ENCODE peak calls at places on chromosome 21, in five cellular contexts. One of them, this sample, is unnamed.
A peak's percentile ranks its signal among the peaks of the same experiment; 100 is the strongest.

GRCh38 chr21:17823846-17824245 is 4.7 kb upstream of the C21orf91 start:
- DNase-seq in WTC11: no peak
- DNase-seq in fibroblast of villous mesenchyme: no peak
- DNase-seq in fibroblast of pulmonary artery: no peak
- DNase-seq in GM13977: no peak
- DNase-seq in this sample: no peak

GRCh38 chr21:37636152-37636860 is 269.7 kb downstream of the DYRK1A start:
- DNase-seq in fibroblast of pulmonary artery: peak; percentile 76
- DNase-seq in GM13977: no peak
- DNase-seq in WTC11: no peak
- DNase-seq in fibroblast of villous mesenchyme: peak; percentile 61
- DNase-seq in this sample: peak; percentile 83

GRCh38 chr21:32844653-32845443 is 73.3 kb upstream of the PAXBP1 start:
- DNase-seq in fibroblast of pulmonary artery: peak; percentile 58
- DNase-seq in fibroblast of villous mesenchyme: peak; percentile 47
- DNase-seq in WTC11: no peak
- DNase-seq in GM13977: no peak
- DNase-seq in this sample: peak; percentile 50

GRCh38 chr21:28705616-28706015 is 287.1 kb downstream of the LTN1 start:
- DNase-seq in fibroblast of villous mesenchyme: peak; percentile 30
- DNase-seq in GM13977: no peak
- DNase-seq in WTC11: no peak
- DNase-seq in fibroblast of pulmonary artery: peak; percentile 54
- DNase-seq in this sample: peak; percentile 52

GRCh38 chr21:36164427-36164784 is 7.8 kb downstream of the DOP1B start:
- DNase-seq in WTC11: no peak
- DNase-seq in fibroblast of villous mesenchyme: peak; percentile 40
- DNase-seq in fibroblast of pulmonary artery: no peak
- DNase-seq in GM13977: no peak
- DNase-seq in this sample: no peak

GRCh38 chr21:30646904-30647303 is 4.2 kb downstream of the KRTAP20-3 start:
- DNase-seq in WTC11: no peak
- DNase-seq in fibroblast of pulmonary artery: no peak
- DNase-seq in GM13977: no peak
- DNase-seq in fibroblast of villous mesenchyme: no peak
- DNase-seq in this sample: no peak

GRCh38 chr21:42225571-42226155 is 6.7 kb downstream of the ABCG1 start:
- DNase-seq in fibroblast of villous mesenchyme: no peak
- DNase-seq in WTC11: no peak
- DNase-seq in fibroblast of pulmonary artery: no peak
- DNase-seq in GM13977: no peak
- DNase-seq in this sample: no peak

GRCh38 chr21:34222031-34222335 is 141.8 kb upstream of the KCNE2 start:
- DNase-seq in fibroblast of pulmonary artery: no peak
- DNase-seq in GM13977: no peak
- DNase-seq in fibroblast of villous mesenchyme: no peak
- DNase-seq in WTC11: no peak
- DNase-seq in this sample: no peak

GRCh38 chr21:33543505-33544129 is 779 bp downstream of the SON start:
- DNase-seq in fibroblast of pulmonary artery: no peak
- DNase-seq in fibroblast of villous mesenchyme: no peak
- DNase-seq in GM13977: peak; percentile 46
- DNase-seq in WTC11: peak; percentile 78
- DNase-seq in this sample: peak; percentile 38

GRCh38 chr21:36825683-36826082 is 126.8 kb downstream of the SIM2 start:
- DNase-seq in GM13977: no peak
- DNase-seq in fibroblast of villous mesenchyme: no peak
- DNase-seq in fibroblast of pulmonary artery: no peak
- DNase-seq in WTC11: no peak
- DNase-seq in this sample: no peak

GRCh38 chr21:42199488-42200463 is 19.2 kb upstream of the ABCG1 start:
- DNase-seq in GM13977: no peak
- DNase-seq in fibroblast of pulmonary artery: peak; percentile 93
- DNase-seq in WTC11: no peak
- DNase-seq in fibroblast of villous mesenchyme: peak; percentile 81
- DNase-seq in this sample: peak; percentile 9

GRCh38 chr21:36188081-36188681 is 31.6 kb downstream of the DOP1B start:
- DNase-seq in GM13977: no peak
- DNase-seq in fibroblast of villous mesenchyme: no peak
- DNase-seq in fibroblast of pulmonary artery: no peak
- DNase-seq in WTC11: no peak
- DNase-seq in this sample: no peak

GRCh38 chr21:34799092-34799491 is 130.3 kb downstream of the CLIC6 start:
- DNase-seq in fibroblast of villous mesenchyme: no peak
- DNase-seq in GM13977: no peak
- DNase-seq in WTC11: no peak
- DNase-seq in fibroblast of pulmonary artery: no peak
- DNase-seq in this sample: no peak

GRCh38 chr21:37514038-37514665 is 147.6 kb downstream of the DYRK1A start:
- DNase-seq in GM13977: no peak
- DNase-seq in fibroblast of villous mesenchyme: no peak
- DNase-seq in WTC11: no peak
- DNase-seq in fibroblast of pulmonary artery: no peak
- DNase-seq in this sample: no peak

GRCh38 chr21:36676039-36676950 is 22.6 kb upstream of the SIM2 start:
- DNase-seq in fibroblast of villous mesenchyme: no peak
- DNase-seq in GM13977: no peak
- DNase-seq in WTC11: no peak
- DNase-seq in fibroblast of pulmonary artery: no peak
- DNase-seq in this sample: no peak

GRCh38 chr21:15009964-15010363 is 54.8 kb downstream of the NRIP1 start:
- DNase-seq in GM13977: no peak
- DNase-seq in WTC11: no peak
- DNase-seq in fibroblast of villous mesenchyme: peak; percentile 73
- DNase-seq in fibroblast of pulmonary artery: peak; percentile 63
- DNase-seq in this sample: peak; percentile 66

GRCh38 chr21:34807881-34808568 is 139.2 kb downstream of the CLIC6 start:
- DNase-seq in WTC11: no peak
- DNase-seq in GM13977: no peak
- DNase-seq in fibroblast of villous mesenchyme: peak; percentile 98
- DNase-seq in fibroblast of pulmonary artery: peak; percentile 96
- DNase-seq in this sample: peak; percentile 91

GRCh38 chr21:31557421-31557955 is 102.0 kb upstream of the SOD1 start:
- DNase-seq in WTC11: peak; percentile 60
- DNase-seq in fibroblast of villous mesenchyme: no peak
- DNase-seq in fibroblast of pulmonary artery: no peak
- DNase-seq in GM13977: no peak
- DNase-seq in this sample: no peak

GRCh38 chr21:33551664-33552063 is 8.8 kb downstream of the SON start:
- DNase-seq in GM13977: no peak
- DNase-seq in fibroblast of villous mesenchyme: no peak
- DNase-seq in WTC11: no peak
- DNase-seq in fibroblast of pulmonary artery: no peak
- DNase-seq in this sample: no peak

GRCh38 chr21:15688809-15689208 is 41.0 kb upstream of the USP25 start:
- DNase-seq in fibroblast of pulmonary artery: no peak
- DNase-seq in WTC11: no peak
- DNase-seq in fibroblast of villous mesenchyme: peak; percentile 65
- DNase-seq in GM13977: no peak
- DNase-seq in this sample: no peak

DNA sequence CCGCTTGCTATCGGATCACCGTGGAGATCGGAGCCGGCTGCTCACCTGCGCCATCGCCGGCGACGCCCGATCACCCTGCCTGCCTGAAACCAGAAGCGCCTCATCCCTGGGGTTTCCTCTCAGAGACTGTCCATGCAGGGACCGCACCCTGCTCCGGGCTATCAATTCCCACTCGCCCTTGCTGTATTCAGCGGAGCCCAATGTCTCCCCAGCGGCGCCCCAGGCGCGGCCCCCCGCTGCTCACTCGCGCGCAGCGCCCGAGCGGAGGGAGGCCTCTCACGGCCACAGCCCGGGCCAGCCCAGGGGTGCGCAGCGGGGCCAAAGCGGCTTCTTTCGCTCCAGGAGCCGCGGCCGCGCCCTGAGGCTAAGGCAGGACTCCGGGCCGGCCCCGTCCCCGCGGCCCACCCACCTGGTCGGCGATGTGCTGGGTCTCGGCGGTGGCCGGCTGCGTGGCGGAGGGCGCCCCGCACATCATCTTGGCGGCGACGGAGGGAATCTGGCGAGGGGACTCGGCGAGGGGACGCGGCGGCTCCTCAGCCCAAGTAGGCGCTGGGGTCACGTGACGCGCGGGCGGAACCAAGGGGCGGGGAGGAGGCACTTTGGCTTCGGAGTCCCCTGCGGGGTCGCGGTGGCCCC is at the start of gene CSTB:
- DNase-seq in GM13977: peak; percentile 93
- DNase-seq in fibroblast of pulmonary artery: peak; percentile 60
- DNase-seq in WTC11: peak; percentile 83
- DNase-seq in fibroblast of villous mesenchyme: peak; percentile 66
- DNase-seq in this sample: no peak
- TF ChIP-seq CTCF in GM13977: peak; percentile 12
- TF ChIP-seq CTCF in fibroblast of pulmonary artery: no peak
- TF ChIP-seq CTCF in WTC11: no peak
- TF ChIP-seq CTCF in fibroblast of villous mesenchyme: peak; percentile 3
- TF ChIP-seq CTCF in this sample: peak; percentile 5

DNA sequence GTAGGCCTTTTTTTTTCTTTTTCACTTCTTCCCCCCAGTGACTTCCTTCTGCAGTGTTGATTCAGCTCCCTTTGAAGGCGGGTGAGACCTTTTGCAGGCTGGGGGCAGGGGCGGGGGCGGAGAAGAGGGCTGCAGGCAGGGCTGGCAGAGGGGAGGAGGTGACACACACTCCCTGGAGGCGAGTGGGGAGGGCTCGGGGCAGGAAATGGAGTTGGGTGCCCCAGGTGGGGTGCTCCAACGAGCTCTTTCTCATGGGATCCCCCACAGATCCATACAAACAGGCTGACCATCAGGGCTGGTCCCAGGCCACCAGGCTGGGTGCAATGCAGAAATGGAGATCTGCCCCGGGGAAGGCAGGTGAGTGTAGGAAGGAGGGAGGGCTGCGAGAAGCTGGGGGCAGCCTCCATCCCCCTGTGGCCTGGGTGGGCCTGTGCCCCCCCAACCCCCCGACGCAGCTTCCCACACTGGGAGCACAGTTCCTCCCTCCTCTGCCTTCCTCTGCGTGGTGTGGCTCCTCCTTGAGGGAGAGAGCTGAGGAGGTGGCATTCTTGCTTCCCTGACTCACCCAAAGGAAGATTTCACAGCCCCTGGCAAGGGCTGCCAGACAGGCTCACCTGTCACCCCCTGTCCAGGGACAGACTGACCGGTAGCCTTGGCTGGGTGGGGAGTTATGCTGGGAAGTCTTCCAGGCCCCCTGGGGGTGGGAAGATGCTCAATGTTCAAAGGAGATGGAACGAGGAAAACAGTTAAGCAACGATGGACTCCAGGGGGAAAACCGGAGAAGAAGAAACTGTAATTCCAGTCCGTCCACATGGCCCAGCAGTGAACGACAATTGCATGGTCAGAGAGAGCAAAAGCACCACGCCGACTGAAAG is 7.1 kb upstream of the ITGB2 start:
- DNase-seq in fibroblast of pulmonary artery: peak; percentile 49
- DNase-seq in WTC11: no peak
- DNase-seq in GM13977: peak; percentile 77
- DNase-seq in fibroblast of villous mesenchyme: peak; percentile 51
- DNase-seq in this sample: peak; percentile 13
- TF ChIP-seq CTCF in fibroblast of pulmonary artery: no peak
- TF ChIP-seq CTCF in WTC11: no peak
- TF ChIP-seq CTCF in GM13977: no peak
- TF ChIP-seq CTCF in fibroblast of villous mesenchyme: no peak
- TF ChIP-seq CTCF in this sample: peak; percentile 21

DNA sequence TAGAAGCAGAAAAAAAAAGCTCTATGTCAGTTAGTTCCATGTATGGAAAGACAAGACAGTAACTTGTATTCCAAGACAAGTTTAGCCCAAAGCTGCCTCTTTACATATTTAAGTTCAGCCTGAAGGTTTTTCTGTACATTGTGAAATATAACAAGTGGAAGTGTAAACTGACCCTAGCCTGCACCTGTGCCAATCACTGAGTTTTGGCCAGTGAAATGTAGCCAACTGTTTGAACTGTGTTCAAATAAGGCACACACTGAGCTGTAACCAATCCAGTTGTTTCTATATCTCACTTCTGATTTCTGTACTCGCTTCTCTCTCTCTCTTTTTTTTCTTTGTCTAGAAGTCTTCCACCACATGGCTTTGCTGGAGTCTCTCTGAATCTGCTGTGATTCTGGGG is 1227.1 kb downstream of the NCAM2 start:
- DNase-seq in WTC11: no peak
- DNase-seq in fibroblast of villous mesenchyme: no peak
- DNase-seq in GM13977: no peak
- DNase-seq in fibroblast of pulmonary artery: no peak
- DNase-seq in this sample: no peak
- TF ChIP-seq CTCF in WTC11: no peak
- TF ChIP-seq CTCF in fibroblast of villous mesenchyme: no peak
- TF ChIP-seq CTCF in GM13977: no peak
- TF ChIP-seq CTCF in fibroblast of pulmonary artery: no peak
- TF ChIP-seq CTCF in this sample: no peak

DNA sequence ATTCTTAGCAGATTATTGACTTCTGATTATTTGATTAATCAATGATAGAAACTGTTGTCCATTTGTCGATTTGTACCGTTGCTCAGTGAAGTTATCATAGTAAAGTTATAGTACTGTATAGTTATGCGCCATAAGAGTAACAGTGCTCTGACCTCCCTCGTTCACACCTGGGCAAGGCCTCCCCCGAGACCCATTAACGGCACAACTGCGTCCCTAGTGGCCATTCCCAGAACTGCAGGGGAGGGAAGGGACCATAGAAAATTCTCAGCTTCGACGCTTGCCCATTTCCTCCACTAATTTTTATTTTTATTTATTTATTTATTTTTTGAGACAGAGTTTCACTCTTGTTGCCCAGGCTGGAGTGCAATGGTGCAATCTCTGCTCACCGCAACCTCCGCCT is 334.4 kb downstream of the DSCAM start:
- DNase-seq in WTC11: peak; percentile 73
- DNase-seq in fibroblast of villous mesenchyme: no peak
- DNase-seq in fibroblast of pulmonary artery: no peak
- DNase-seq in GM13977: no peak
- DNase-seq in this sample: no peak
- TF ChIP-seq CTCF in WTC11: peak; percentile 93
- TF ChIP-seq CTCF in fibroblast of villous mesenchyme: peak; percentile 20
- TF ChIP-seq CTCF in fibroblast of pulmonary artery: peak; percentile 16
- TF ChIP-seq CTCF in GM13977: peak; percentile 29
- TF ChIP-seq CTCF in this sample: peak; percentile 57